ENCODE peak calls at places on chromosomes 7 and 10, in four cellular contexts. One of them, this sample, is unnamed.

GRCh38 chr10:120727001-120727400 is 124.2 kb upstream of the WDR11 start:
- DNase-seq in NB4: no peak
- DNase-seq in cardiac muscle cell: no peak
- DNase-seq in fibroblast of the conjunctiva: no peak
- DNase-seq in this sample: no peak

GRCh38 chr7:100687740-100688592 is 6.1 kb downstream of the GIGYF1 start:
- DNase-seq in cardiac muscle cell: no peak
- DNase-seq in NB4: no peak
- DNase-seq in fibroblast of the conjunctiva: no peak
- DNase-seq in this sample: no peak

GRCh38 chr7:149776305-149776704 is 2.9 kb upstream of the ZNF467 start:
- DNase-seq in NB4: no peak
- DNase-seq in cardiac muscle cell: peak
- DNase-seq in fibroblast of the conjunctiva: no peak
- DNase-seq in this sample: no peak

GRCh38 chr7:76316984-76317781 is 14.7 kb downstream of the HSPB1 start:
- DNase-seq in fibroblast of the conjunctiva: no peak
- DNase-seq in NB4: no peak
- DNase-seq in cardiac muscle cell: no peak
- DNase-seq in this sample: no peak

GRCh38 chr10:8379906-8380832 is 325.7 kb downstream of the GATA3 start:
- DNase-seq in cardiac muscle cell: no peak
- DNase-seq in NB4: no peak
- DNase-seq in fibroblast of the conjunctiva: no peak
- DNase-seq in this sample: no peak

GRCh38 chr7:93402944-93403343 is 170.8 kb downstream of the VPS50 start:
- DNase-seq in fibroblast of the conjunctiva: no peak
- DNase-seq in NB4: no peak
- DNase-seq in cardiac muscle cell: no peak
- DNase-seq in this sample: no peak

GRCh38 chr10:43781480-43782361 is 133.0 kb upstream of the ZNF32 start:
- DNase-seq in cardiac muscle cell: no peak
- DNase-seq in fibroblast of the conjunctiva: no peak
- DNase-seq in NB4: peak
- DNase-seq in this sample: no peak

GRCh38 chr10:80289451-80290287 is at the start of gene MAT1A:
- DNase-seq in fibroblast of the conjunctiva: no peak
- DNase-seq in NB4: peak
- DNase-seq in cardiac muscle cell: peak
- DNase-seq in this sample: peak

GRCh38 chr10:114279886-114280644 is 41.0 kb downstream of the VWA2 start:
- DNase-seq in cardiac muscle cell: no peak
- DNase-seq in NB4: no peak
- DNase-seq in fibroblast of the conjunctiva: no peak
- DNase-seq in this sample: no peak

GRCh38 chr7:2511769-2512168 is 7.8 kb upstream of the LFNG start:
- DNase-seq in cardiac muscle cell: no peak
- DNase-seq in fibroblast of the conjunctiva: no peak
- DNase-seq in NB4: no peak
- DNase-seq in this sample: no peak

GRCh38 chr7:32479574-32480200 is 10.5 kb downstream of the LSM5 start:
- DNase-seq in fibroblast of the conjunctiva: peak
- DNase-seq in NB4: peak
- DNase-seq in cardiac muscle cell: peak
- DNase-seq in this sample: peak

GRCh38 chr10:76632158-76633051 is 1005.2 kb downstream of the KCNMA1 start:
- DNase-seq in fibroblast of the conjunctiva: no peak
- DNase-seq in cardiac muscle cell: peak
- DNase-seq in NB4: peak
- DNase-seq in this sample: peak

GRCh38 chr7:28984631-28985030 is 26.5 kb upstream of the TRIL start:
- DNase-seq in NB4: peak
- DNase-seq in cardiac muscle cell: no peak
- DNase-seq in fibroblast of the conjunctiva: peak
- DNase-seq in this sample: peak